ENCODE peak calls at places on chromosome 14, in nine cellular contexts. B is AG04450, D is tibial artery, S is osteocyte, E is nucleus accumbens, Y is NCI-H774, C is SK-N-SH, L is Right ventricle myocardium superior, A is T-cell. N is an unnamed sample.
A peak's percentile ranks its signal among the peaks of the same experiment; 100 is the strongest.

GRCh38 chr14:36027354-36027753 is 149.2 kb downstream of the PTCSC3 start:
- DNase-seq in Y (no peak), C (no peak), S (no peak), L (no peak), E (no peak), B (no peak), A (no peak), D (no peak), N (no peak)

GRCh38 chr14:61063461-61063860 is 82.4 kb downstream of the SLC38A6 start:
- DNase-seq in B (no peak), A (no peak), L (no peak), S (no peak), Y (no peak), E (no peak), C (no peak), D (no peak), N (no peak)

GRCh38 chr14:50928002-50928635 is 16.2 kb downstream of the PYGL start:
- DNase-seq in A (no peak), Y (no peak), D (no peak), L (no peak), B (no peak), C (no peak), E (no peak), S (no peak), N (no peak)

GRCh38 chr14:99354166-99354875 is 82.3 kb upstream of the BCL11B start:
- DNase-seq in S (no peak), D (no peak), A (no peak), C (no peak), B (no peak), E (no peak), Y (no peak), L (peak; percentile 30), N (no peak)

GRCh38 chr14:102517412-102518062 is 8.0 kb upstream of the ANKRD9 start:
- DNase-seq in S (no peak), B (no peak), D (no peak), A (no peak), C (no peak), Y (no peak), L (peak; percentile 45), E (no peak), N (no peak)

GRCh38 chr14:33530358-33530757 is 420.5 kb downstream of the EGLN3 start:
- DNase-seq in D (no peak), E (no peak), S (no peak), L (no peak), A (no peak), B (no peak), C (no peak), Y (no peak), N (no peak)

GRCh38 chr14:69948311-69948710 is 69.1 kb downstream of the SMOC1 start:
- DNase-seq in C (no peak), E (no peak), S (no peak), L (no peak), A (no peak), Y (no peak), D (no peak), B (no peak), N (no peak)

GRCh38 chr14:105107351-105107750 is 42.1 kb upstream of the GPR132 start:
- DNase-seq in Y (no peak), A (no peak), B (no peak), C (no peak), S (peak; percentile 56), L (no peak), E (no peak), D (peak; percentile 12), N (no peak)